ENCODE peak calls at places on chromosomes 12 and 14, in four cellular contexts. B is A549, I is MCF 10A, Z is lung. N is an unnamed sample.

GRCh38 chr14:61565836-61566536 is 129.3 kb upstream of the HIF1A start:
- DNase-seq in B (no peak), I (peak; percentile 57), Z (no peak), N (peak; percentile 65)

GRCh38 chr14:100486025-100486828 is 101.0 kb downstream of the BEGAIN start:
- DNase-seq in B (peak; percentile 53), I (peak; percentile 72), Z (no peak), N (peak; percentile 76)

GRCh38 chr12:58419905-58420304 is 478.5 kb downstream of the ATP23 start:
- DNase-seq in B (no peak), I (no peak), Z (no peak), N (no peak)

GRCh38 chr12:11862794-11863193 is 207.9 kb upstream of the BCL2L14 start:
- DNase-seq in B (no peak), I (no peak), Z (no peak), N (no peak)

GRCh38 chr12:28235017-28235416 is 44.8 kb downstream of the CCDC91 start:
- DNase-seq in B (no peak), I (no peak), Z (no peak), N (no peak)

GRCh38 chr14:78598046-78598652 is 428.0 kb downstream of the NRXN3 start:
- DNase-seq in B (peak; percentile 68), I (peak; percentile 52), Z (peak; percentile 55), N (peak; percentile 74)

GRCh38 chr12:14417717-14418116 is 52.2 kb downstream of the ATF7IP start:
- DNase-seq in B (no peak), I (peak; percentile 65), Z (peak; percentile 50), N (peak; percentile 46)

GRCh38 chr12:119589087-119589486 is 4.5 kb upstream of the TMEM233 start:
- DNase-seq in B (no peak), I (peak; percentile 69), Z (no peak), N (no peak)

GRCh38 chr14:33839193-33840076 is 111.4 kb downstream of the EGLN3 start:
- DNase-seq in B (peak; percentile 40), I (peak; percentile 56), Z (peak; percentile 42), N (peak; percentile 49)

DNA sequence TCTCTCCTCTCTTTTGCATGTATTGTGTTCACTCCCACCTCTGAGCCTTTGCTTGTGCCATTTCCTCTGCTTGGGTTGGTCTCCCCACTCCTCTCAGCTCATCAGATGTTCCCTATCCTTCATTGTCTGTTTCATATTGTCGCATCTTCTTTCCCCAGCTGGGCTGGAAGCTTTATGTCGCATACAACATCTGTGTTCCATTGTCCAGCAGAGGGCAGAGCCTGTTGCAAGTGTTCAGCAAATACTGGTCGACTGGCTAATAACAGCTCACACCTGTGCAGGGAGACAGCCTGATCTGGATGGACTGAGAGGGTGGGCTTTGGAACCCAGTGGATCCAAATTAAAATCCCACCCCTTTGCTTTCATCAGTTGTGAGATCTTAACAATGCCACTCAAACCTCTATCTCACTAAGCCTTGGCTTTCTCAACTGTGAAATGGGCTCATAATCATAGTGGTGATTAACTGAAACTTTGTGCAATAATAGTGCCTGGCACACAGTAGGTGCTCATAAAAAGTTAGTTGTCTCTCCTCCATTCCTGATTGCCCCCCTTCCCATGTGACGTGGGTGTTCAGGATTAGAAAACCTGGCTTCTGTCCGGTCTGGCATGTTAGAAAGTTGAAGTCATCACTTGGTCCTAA is 75.8 kb downstream of the RIN3 start:
- DNase-seq in B (no peak), I (peak; percentile 58), Z (no peak), N (no peak)
- TF ChIP-seq CTCF in B (peak; percentile 42), I (peak; percentile 43), Z (peak; percentile 13), N (no peak)

GRCh38 chr12:6921996-6922935 is 5.5 kb upstream of the ATN1 start:
- DNase-seq in B (no peak), I (no peak), Z (no peak), N (no peak)
- TF ChIP-seq CTCF in B (no peak), I (no peak), Z (no peak), N (no peak)

GRCh38 chr12:18810537-18811253 is 72.8 kb downstream of the CAPZA3 start:
- DNase-seq in B (no peak), I (no peak), Z (no peak), N (no peak)

GRCh38 chr12:18808221-18808620 is 70.3 kb downstream of the CAPZA3 start:
- DNase-seq in B (no peak), I (no peak), Z (no peak), N (no peak)

GRCh38 chr12:18807714-18808113 is 69.8 kb downstream of the CAPZA3 start:
- DNase-seq in B (no peak), I (no peak), Z (no peak), N (no peak)

GRCh38 chr12:18811268-18811667 is 73.3 kb downstream of the CAPZA3 start:
- DNase-seq in B (no peak), I (peak; percentile 25), Z (no peak), N (no peak)

GRCh38 chr12:18805516-18806248 is 67.8 kb downstream of the CAPZA3 start:
- DNase-seq in B (no peak), I (no peak), Z (no peak), N (no peak)
- TF ChIP-seq CTCF in B (no peak), I (no peak), Z (no peak), N (no peak)

DNA sequence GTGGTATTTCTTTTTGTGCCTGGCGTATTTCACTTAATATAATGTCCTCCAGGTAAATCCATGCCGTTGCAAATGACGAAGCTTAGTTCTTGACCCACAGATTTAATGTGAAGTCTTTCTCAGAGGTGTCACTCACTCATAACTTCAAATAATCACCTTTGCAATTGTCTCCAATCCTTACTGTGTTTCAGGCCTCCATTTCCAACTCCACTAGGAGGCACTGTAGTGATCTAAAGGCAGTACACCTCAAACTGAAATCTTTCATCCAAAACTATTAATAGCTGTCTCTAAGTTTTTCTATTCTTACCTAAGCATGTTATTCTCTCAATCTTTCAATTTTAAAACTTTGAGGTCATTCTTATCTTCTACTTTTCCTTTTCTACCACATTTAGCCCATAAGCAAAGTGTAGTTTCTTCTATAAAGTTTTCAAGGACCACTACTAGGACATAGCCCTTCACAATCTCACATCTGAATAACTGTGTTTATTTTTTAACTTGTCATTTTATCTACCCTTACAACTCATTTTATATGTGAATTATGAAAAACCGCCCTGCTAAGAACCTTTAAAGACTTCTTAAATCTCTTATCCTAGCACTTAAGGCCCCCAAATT is 25.5 kb upstream of the FBXO34 start:
- DNase-seq in B (no peak), I (peak; percentile 49), Z (no peak), N (no peak)
- TF ChIP-seq CTCF in B (peak; percentile 59), I (peak; percentile 40), Z (peak; percentile 24), N (peak; percentile 6)

GRCh38 chr12:3339221-3339620 is 151.8 kb upstream of the PRMT8 start:
- DNase-seq in B (no peak), I (no peak), Z (no peak), N (no peak)

GRCh38 chr12:3336606-3337311 is 154.2 kb upstream of the PRMT8 start:
- DNase-seq in B (no peak), I (no peak), Z (no peak), N (no peak)

GRCh38 chr12:3341594-3341993 is 149.4 kb upstream of the PRMT8 start:
- DNase-seq in B (no peak), I (no peak), Z (no peak), N (no peak)

GRCh38 chr12:3337944-3338343 is 153.1 kb upstream of the PRMT8 start:
- DNase-seq in B (no peak), I (no peak), Z (no peak), N (no peak)

DNA sequence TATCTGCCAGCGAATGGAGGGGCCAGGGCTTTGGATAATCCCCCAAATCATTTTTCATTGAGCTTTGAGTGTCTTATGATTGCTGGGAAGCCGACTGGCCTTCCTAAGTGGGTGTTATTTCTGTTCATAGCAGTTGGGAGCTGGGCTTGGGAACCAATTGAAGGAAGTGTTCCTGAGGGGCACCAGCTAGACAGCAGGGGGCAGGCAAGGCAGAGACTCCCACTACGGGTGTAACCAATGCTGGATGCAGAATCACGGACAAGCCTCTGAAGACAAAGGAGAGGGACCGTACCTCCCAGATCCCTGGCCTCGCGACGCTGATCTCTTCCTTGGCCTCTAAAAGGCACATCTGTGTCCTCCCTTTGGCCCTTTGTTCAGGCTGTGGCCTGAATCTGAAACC is 149.0 kb upstream of the PRMT8 start:
- DNase-seq in B (no peak), I (peak; percentile 10), Z (no peak), N (no peak)
- TF ChIP-seq CTCF in B (no peak), I (peak; percentile 19), Z (no peak), N (no peak)

GRCh38 chr12:1848146-1848545 is 27.8 kb downstream of the LRTM2 start:
- DNase-seq in B (no peak), I (no peak), Z (no peak), N (no peak)

GRCh38 chr12:1845886-1846285 is 25.5 kb downstream of the LRTM2 start:
- DNase-seq in B (no peak), I (no peak), Z (no peak), N (no peak)

GRCh38 chr12:1848741-1849140 is 28.4 kb downstream of the LRTM2 start:
- DNase-seq in B (no peak), I (no peak), Z (no peak), N (no peak)

GRCh38 chr12:1846421-1847405 is 26.3 kb downstream of the LRTM2 start:
- DNase-seq in B (no peak), I (no peak), Z (no peak), N (no peak)

GRCh38 chr12:1847411-1847810 is 27.0 kb downstream of the LRTM2 start:
- DNase-seq in B (no peak), I (no peak), Z (no peak), N (no peak)
- TF ChIP-seq CTCF in B (no peak), I (no peak), Z (no peak), N (no peak)

GRCh38 chr12:10607885-10608458 is 5.4 kb downstream of the MAGOHB start:
- DNase-seq in B (no peak), I (peak; percentile 17), Z (no peak), N (peak; percentile 13)
- TF ChIP-seq CTCF in B (peak; percentile 33), I (peak; percentile 23), Z (no peak), N (no peak)

N was measured in RWPE1.